ENCODE peak calls at places on chromosome 7, in nine cellular contexts. One of them, this sample, is unnamed. For H3K36me3, the result is how much of the 10 kb centered on the place peaks cover.

GRCh38 chr7:100221767-100222444 is 2.2 kb downstream of the PVRIG start:
- DNase-seq in GM23248: no peak
- DNase-seq in Panc1: no peak
- DNase-seq in Karpas-422: no peak
- DNase-seq in psoas muscle: no peak
- DNase-seq in breast epithelium: no peak
- DNase-seq in cardiac muscle cell: no peak
- DNase-seq in CD4-positive, alpha-beta memory T cell: no peak
- DNase-seq in mucosa of descending colon: no peak
- DNase-seq in this sample: no peak

GRCh38 chr7:29968683-29969457 is 20.7 kb downstream of the SCRN1 start:
- DNase-seq in GM23248: no peak
- DNase-seq in Panc1: no peak
- DNase-seq in Karpas-422: no peak
- DNase-seq in psoas muscle: no peak
- DNase-seq in breast epithelium: no peak
- DNase-seq in cardiac muscle cell: peak
- DNase-seq in CD4-positive, alpha-beta memory T cell: no peak
- DNase-seq in mucosa of descending colon: no peak
- DNase-seq in this sample: no peak

GRCh38 chr7:100069991-100070390 is 11.5 kb downstream of the ZNF3 start:
- DNase-seq in GM23248: no peak
- DNase-seq in Panc1: no peak
- DNase-seq in Karpas-422: no peak
- DNase-seq in psoas muscle: no peak
- DNase-seq in breast epithelium: no peak
- DNase-seq in cardiac muscle cell: no peak
- DNase-seq in CD4-positive, alpha-beta memory T cell: no peak
- DNase-seq in mucosa of descending colon: no peak
- DNase-seq in this sample: no peak

GRCh38 chr7:45601094-45601493 is 26.9 kb downstream of the ADCY1 start:
- DNase-seq in GM23248: no peak
- DNase-seq in Panc1: no peak
- DNase-seq in Karpas-422: no peak
- DNase-seq in psoas muscle: no peak
- DNase-seq in breast epithelium: peak
- DNase-seq in cardiac muscle cell: no peak
- DNase-seq in CD4-positive, alpha-beta memory T cell: no peak
- DNase-seq in mucosa of descending colon: no peak
- DNase-seq in this sample: peak

GRCh38 chr7:107253599-107253998 is 84.8 kb downstream of the HBP1 start:
- DNase-seq in GM23248: no peak
- DNase-seq in Panc1: no peak
- DNase-seq in Karpas-422: no peak
- DNase-seq in psoas muscle: no peak
- DNase-seq in breast epithelium: no peak
- DNase-seq in cardiac muscle cell: no peak
- DNase-seq in CD4-positive, alpha-beta memory T cell: no peak
- DNase-seq in mucosa of descending colon: no peak
- DNase-seq in this sample: no peak

GRCh38 chr7:95609277-95609971 is 13.1 kb upstream of the PDK4 start:
- DNase-seq in GM23248: peak
- DNase-seq in Panc1: peak
- DNase-seq in Karpas-422: no peak
- DNase-seq in psoas muscle: no peak
- DNase-seq in breast epithelium: peak
- DNase-seq in cardiac muscle cell: peak
- DNase-seq in CD4-positive, alpha-beta memory T cell: no peak
- DNase-seq in mucosa of descending colon: no peak
- DNase-seq in this sample: no peak

GRCh38 chr7:28570970-28571288 is 158.6 kb downstream of the CREB5 start:
- DNase-seq in GM23248: peak
- DNase-seq in Panc1: no peak
- DNase-seq in Karpas-422: no peak
- DNase-seq in psoas muscle: no peak
- DNase-seq in breast epithelium: no peak
- DNase-seq in cardiac muscle cell: peak
- DNase-seq in CD4-positive, alpha-beta memory T cell: no peak
- DNase-seq in mucosa of descending colon: no peak
- DNase-seq in this sample: no peak

GRCh38 chr7:92750440-92750839 is 85.9 kb downstream of the CDK6 start:
- DNase-seq in GM23248: no peak
- DNase-seq in Panc1: no peak
- DNase-seq in Karpas-422: no peak
- DNase-seq in psoas muscle: no peak
- DNase-seq in breast epithelium: no peak
- DNase-seq in cardiac muscle cell: no peak
- DNase-seq in CD4-positive, alpha-beta memory T cell: no peak
- DNase-seq in mucosa of descending colon: no peak
- DNase-seq in this sample: no peak

GRCh38 chr7:157808042-157808441 is 471.2 kb downstream of the DNAJB6 start:
- DNase-seq in GM23248: no peak
- DNase-seq in Panc1: no peak
- DNase-seq in Karpas-422: no peak
- DNase-seq in psoas muscle: peak
- DNase-seq in breast epithelium: no peak
- DNase-seq in cardiac muscle cell: no peak
- DNase-seq in CD4-positive, alpha-beta memory T cell: no peak
- DNase-seq in mucosa of descending colon: no peak
- DNase-seq in this sample: no peak

GRCh38 chr7:159022238-159022993 is 122.3 kb downstream of the VIPR2 start:
- DNase-seq in GM23248: no peak
- DNase-seq in Panc1: no peak
- DNase-seq in Karpas-422: no peak
- DNase-seq in psoas muscle: no peak
- DNase-seq in breast epithelium: no peak
- DNase-seq in cardiac muscle cell: no peak
- DNase-seq in CD4-positive, alpha-beta memory T cell: no peak
- DNase-seq in mucosa of descending colon: no peak
- DNase-seq in this sample: no peak

GRCh38 chr7:134619627-134620331 is 26.9 kb upstream of the BPGM start:
- DNase-seq in GM23248: peak
- DNase-seq in Panc1: peak
- DNase-seq in Karpas-422: no peak
- DNase-seq in psoas muscle: no peak
- DNase-seq in breast epithelium: no peak
- DNase-seq in cardiac muscle cell: peak
- DNase-seq in CD4-positive, alpha-beta memory T cell: no peak
- DNase-seq in mucosa of descending colon: no peak
- DNase-seq in this sample: no peak

GRCh38 chr7:51256244-51256781 is 60.3 kb downstream of the COBL start:
- DNase-seq in GM23248: no peak
- DNase-seq in Panc1: no peak
- DNase-seq in Karpas-422: no peak
- DNase-seq in psoas muscle: no peak
- DNase-seq in breast epithelium: no peak
- DNase-seq in cardiac muscle cell: no peak
- DNase-seq in CD4-positive, alpha-beta memory T cell: no peak
- DNase-seq in mucosa of descending colon: peak
- DNase-seq in this sample: no peak

GRCh38 chr7:117124585-117125220 is 171.4 kb downstream of the ST7 start:
- DNase-seq in GM23248: peak
- DNase-seq in Panc1: peak
- DNase-seq in Karpas-422: no peak
- DNase-seq in psoas muscle: peak
- DNase-seq in breast epithelium: peak
- DNase-seq in cardiac muscle cell: peak
- DNase-seq in CD4-positive, alpha-beta memory T cell: peak
- DNase-seq in mucosa of descending colon: peak
- DNase-seq in this sample: no peak

GRCh38 chr7:1224093-1224702 is 8.5 kb upstream of the UNCX start:
- DNase-seq in GM23248: peak
- DNase-seq in Panc1: no peak
- DNase-seq in Karpas-422: no peak
- DNase-seq in psoas muscle: no peak
- DNase-seq in breast epithelium: no peak
- DNase-seq in cardiac muscle cell: no peak
- DNase-seq in CD4-positive, alpha-beta memory T cell: no peak
- DNase-seq in mucosa of descending colon: no peak
- DNase-seq in this sample: no peak

GRCh38 chr7:20199015-20199737 is 18.0 kb downstream of the MACC1 start:
- DNase-seq in GM23248: peak
- DNase-seq in Panc1: no peak
- DNase-seq in Karpas-422: peak
- DNase-seq in psoas muscle: peak
- DNase-seq in breast epithelium: peak
- DNase-seq in cardiac muscle cell: peak
- DNase-seq in CD4-positive, alpha-beta memory T cell: no peak
- DNase-seq in mucosa of descending colon: peak
- DNase-seq in this sample: no peak

GRCh38 chr7:36600869-36601530 is 123.3 kb downstream of the AOAH start:
- DNase-seq in GM23248: peak
- DNase-seq in Panc1: no peak
- DNase-seq in Karpas-422: no peak
- DNase-seq in psoas muscle: no peak
- DNase-seq in breast epithelium: no peak
- DNase-seq in cardiac muscle cell: peak
- DNase-seq in CD4-positive, alpha-beta memory T cell: no peak
- DNase-seq in mucosa of descending colon: no peak
- DNase-seq in this sample: no peak

GRCh38 chr7:155299539-155300202 is 2.0 kb downstream of the INSIG1 start:
- DNase-seq in GM23248: peak
- DNase-seq in Panc1: no peak
- DNase-seq in Karpas-422: no peak
- DNase-seq in psoas muscle: no peak
- DNase-seq in breast epithelium: no peak
- DNase-seq in cardiac muscle cell: no peak
- DNase-seq in CD4-positive, alpha-beta memory T cell: no peak
- DNase-seq in mucosa of descending colon: no peak
- DNase-seq in this sample: peak

GRCh38 chr7:155305251-155305904 is 7.7 kb downstream of the INSIG1 start:
- DNase-seq in GM23248: no peak
- DNase-seq in Panc1: no peak
- DNase-seq in Karpas-422: no peak
- DNase-seq in psoas muscle: no peak
- DNase-seq in breast epithelium: no peak
- DNase-seq in cardiac muscle cell: no peak
- DNase-seq in CD4-positive, alpha-beta memory T cell: no peak
- DNase-seq in mucosa of descending colon: no peak
- DNase-seq in this sample: no peak

GRCh38 chr7:155300641-155301452 is 3.2 kb downstream of the INSIG1 start:
- DNase-seq in GM23248: no peak
- DNase-seq in Panc1: no peak
- DNase-seq in Karpas-422: no peak
- DNase-seq in psoas muscle: no peak
- DNase-seq in breast epithelium: no peak
- DNase-seq in cardiac muscle cell: no peak
- DNase-seq in CD4-positive, alpha-beta memory T cell: peak
- DNase-seq in mucosa of descending colon: no peak
- DNase-seq in this sample: no peak

GRCh38 chr7:155303897-155304296 is 6.2 kb downstream of the INSIG1 start:
- DNase-seq in GM23248: no peak
- DNase-seq in Panc1: no peak
- DNase-seq in Karpas-422: no peak
- DNase-seq in psoas muscle: no peak
- DNase-seq in breast epithelium: no peak
- DNase-seq in cardiac muscle cell: no peak
- DNase-seq in CD4-positive, alpha-beta memory T cell: no peak
- DNase-seq in mucosa of descending colon: no peak
- DNase-seq in this sample: no peak

GRCh38 chr7:155303039-155303593 is 5.4 kb downstream of the INSIG1 start:
- DNase-seq in GM23248: no peak
- DNase-seq in Panc1: no peak
- DNase-seq in Karpas-422: no peak
- DNase-seq in psoas muscle: no peak
- DNase-seq in breast epithelium: no peak
- DNase-seq in cardiac muscle cell: no peak
- DNase-seq in CD4-positive, alpha-beta memory T cell: no peak
- DNase-seq in mucosa of descending colon: no peak
- DNase-seq in this sample: no peak
- H3K36me3 ChIP-seq in GM23248: under half
- H3K36me3 ChIP-seq in Panc1: under half
- H3K36me3 ChIP-seq in Karpas-422: half or more
- H3K36me3 ChIP-seq in psoas muscle: under half
- H3K36me3 ChIP-seq in breast epithelium: under half
- H3K36me3 ChIP-seq in cardiac muscle cell: under half
- H3K36me3 ChIP-seq in CD4-positive, alpha-beta memory T cell: under half
- H3K36me3 ChIP-seq in mucosa of descending colon: under half
- H3K36me3 ChIP-seq in this sample: under half

DNA sequence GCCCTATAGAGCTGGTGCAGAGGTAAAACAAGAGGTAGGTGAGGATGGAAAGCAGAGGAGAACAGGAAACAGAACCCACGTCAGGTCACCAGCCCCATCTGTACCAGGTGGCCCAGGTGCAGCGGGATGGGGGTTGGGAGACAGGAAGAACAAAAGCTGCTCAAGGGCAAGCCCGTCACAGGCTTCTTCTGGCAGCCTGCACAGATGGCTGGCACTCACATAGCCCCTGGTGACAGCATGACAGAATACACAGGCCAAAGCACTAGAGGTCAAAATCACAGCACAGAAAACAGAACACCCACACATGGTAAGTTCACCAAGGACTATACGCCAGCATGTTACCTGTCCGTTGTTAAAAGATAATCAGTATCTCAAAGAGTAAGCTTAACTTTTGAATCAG is 126.8 kb downstream of the GALNT11 start:
- DNase-seq in GM23248: no peak
- DNase-seq in Panc1: no peak
- DNase-seq in Karpas-422: no peak
- DNase-seq in psoas muscle: no peak
- DNase-seq in breast epithelium: no peak
- DNase-seq in cardiac muscle cell: no peak
- DNase-seq in CD4-positive, alpha-beta memory T cell: no peak
- DNase-seq in mucosa of descending colon: no peak
- DNase-seq in this sample: no peak
- H3K36me3 ChIP-seq in GM23248: half or more
- H3K36me3 ChIP-seq in Panc1: under half
- H3K36me3 ChIP-seq in Karpas-422: half or more
- H3K36me3 ChIP-seq in psoas muscle: half or more
- H3K36me3 ChIP-seq in breast epithelium: under half
- H3K36me3 ChIP-seq in cardiac muscle cell: half or more
- H3K36me3 ChIP-seq in CD4-positive, alpha-beta memory T cell: half or more
- H3K36me3 ChIP-seq in mucosa of descending colon: under half
- H3K36me3 ChIP-seq in this sample: half or more

DNA sequence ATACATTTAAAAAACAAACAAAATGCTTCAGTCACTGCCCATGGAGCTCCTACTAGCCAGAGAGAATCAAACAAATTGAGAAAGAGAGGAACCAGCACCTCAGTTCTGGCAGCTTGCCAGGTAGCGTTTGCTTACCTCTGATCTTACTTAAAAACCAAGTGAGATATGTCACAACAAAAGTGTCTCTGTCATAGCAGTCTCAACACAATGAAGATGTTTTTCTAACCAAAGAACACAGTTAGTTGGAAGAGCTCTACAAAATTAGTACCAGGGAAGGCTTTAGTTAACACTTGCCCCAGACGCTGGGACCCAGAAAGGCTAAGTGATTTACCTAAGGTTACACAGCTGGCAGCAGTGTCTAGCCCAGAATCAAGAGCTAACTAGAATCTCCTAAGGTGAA is 3.4 kb downstream of the DOCK4 start:
- DNase-seq in GM23248: no peak
- DNase-seq in Panc1: no peak
- DNase-seq in Karpas-422: peak
- DNase-seq in psoas muscle: peak
- DNase-seq in breast epithelium: peak
- DNase-seq in cardiac muscle cell: peak
- DNase-seq in CD4-positive, alpha-beta memory T cell: peak
- DNase-seq in mucosa of descending colon: no peak
- DNase-seq in this sample: no peak
- H3K36me3 ChIP-seq in GM23248: under half
- H3K36me3 ChIP-seq in Panc1: under half
- H3K36me3 ChIP-seq in Karpas-422: under half
- H3K36me3 ChIP-seq in psoas muscle: under half
- H3K36me3 ChIP-seq in breast epithelium: under half
- H3K36me3 ChIP-seq in cardiac muscle cell: under half
- H3K36me3 ChIP-seq in CD4-positive, alpha-beta memory T cell: under half
- H3K36me3 ChIP-seq in mucosa of descending colon: under half
- H3K36me3 ChIP-seq in this sample: under half

GRCh38 chr7:139594911-139595476 is 71.5 kb downstream of the CLEC2L start:
- DNase-seq in GM23248: peak
- DNase-seq in Panc1: no peak
- DNase-seq in Karpas-422: no peak
- DNase-seq in psoas muscle: no peak
- DNase-seq in breast epithelium: no peak
- DNase-seq in cardiac muscle cell: no peak
- DNase-seq in CD4-positive, alpha-beta memory T cell: no peak
- DNase-seq in mucosa of descending colon: no peak
- DNase-seq in this sample: no peak
- H3K36me3 ChIP-seq in GM23248: under half
- H3K36me3 ChIP-seq in Panc1: under half
- H3K36me3 ChIP-seq in Karpas-422: under half
- H3K36me3 ChIP-seq in psoas muscle: half or more
- H3K36me3 ChIP-seq in breast epithelium: under half
- H3K36me3 ChIP-seq in cardiac muscle cell: half or more
- H3K36me3 ChIP-seq in CD4-positive, alpha-beta memory T cell: half or more
- H3K36me3 ChIP-seq in mucosa of descending colon: under half
- H3K36me3 ChIP-seq in this sample: half or more

This sample was measured in WERI-Rb-1.